ENCODE peak calls at places on chromosome 1, in six cellular contexts. Q, Y, T, A, P and D are unnamed samples.

GRCh38 chr1:16420719-16421118 is 16.5 kb downstream of the SPATA21 start:
- DNase-seq in Q (no peak), Y (no peak), T (no peak), A (peak; percentile 14), P (no peak), D (no peak)

GRCh38 chr1:236836157-236836556 is 41.1 kb downstream of the MTR start:
- DNase-seq in Q (no peak), Y (no peak), T (no peak), A (no peak), P (no peak), D (no peak)

GRCh38 chr1:24900985-24901781 is 28.9 kb downstream of the RUNX3 start:
- DNase-seq in Q (no peak), Y (no peak), T (no peak), A (no peak), P (no peak), D (no peak)

GRCh38 chr1:101039245-101039644 is 13.7 kb upstream of the DPH5 start:
- DNase-seq in Q (no peak), Y (no peak), T (no peak), A (no peak), P (no peak), D (no peak)

GRCh38 chr1:225838793-225839192 is 28.9 kb downstream of the EPHX1 start:
- DNase-seq in Q (no peak), Y (no peak), T (no peak), A (no peak), P (no peak), D (no peak)

GRCh38 chr1:67889466-67889865 is 56.2 kb upstream of the GNG12 start:
- DNase-seq in Q (no peak), Y (no peak), T (no peak), A (no peak), P (no peak), D (no peak)

GRCh38 chr1:174736831-174737230 is 262.9 kb upstream of the CACYBP start:
- DNase-seq in Q (no peak), Y (no peak), T (no peak), A (no peak), P (no peak), D (no peak)

GRCh38 chr1:87682565-87682964 is 353.9 kb downstream of the LMO4 start:
- DNase-seq in Q (no peak), Y (no peak), T (no peak), A (no peak), P (no peak), D (no peak)

GRCh38 chr1:38291906-38292521 is 245.4 kb upstream of the POU3F1 start:
- DNase-seq in Q (no peak), Y (no peak), T (no peak), A (no peak), P (no peak), D (no peak)

GRCh38 chr1:11731719-11732283 is 4.1 kb upstream of the AGTRAP start:
- DNase-seq in Q (peak; percentile 79), Y (no peak), T (peak; percentile 79), A (no peak), P (peak; percentile 76), D (peak; percentile 81)

GRCh38 chr1:93591833-93592635 is 89.6 kb downstream of the BCAR3 start:
- DNase-seq in Q (peak; percentile 97), Y (no peak), T (no peak), A (no peak), P (peak; percentile 34), D (no peak)

GRCh38 chr1:228341450-228341813 is 65.2 kb downstream of the TRIM11 start:
- DNase-seq in Q (no peak), Y (no peak), T (peak; percentile 42), A (no peak), P (no peak), D (no peak)

GRCh38 chr1:229068266-229069043 is 202.5 kb upstream of the RAB4A start:
- DNase-seq in Q (no peak), Y (no peak), T (no peak), A (no peak), P (no peak), D (peak; percentile 49)

GRCh38 chr1:103517380-103518047 is 8.0 kb upstream of the RNPC3 start:
- DNase-seq in Q (no peak), Y (no peak), T (no peak), A (no peak), P (no peak), D (no peak)

GRCh38 chr1:110068646-110069301 is 1.7 kb downstream of the ALX3 start:
- DNase-seq in Q (no peak), Y (no peak), T (no peak), A (no peak), P (no peak), D (no peak)

GRCh38 chr1:234649432-234650081 is 39.6 kb upstream of the IRF2BP2 start:
- DNase-seq in Q (no peak), Y (no peak), T (no peak), A (no peak), P (no peak), D (no peak)